ENCODE peak calls at places on chromosomes 16 and 17, in seven cellular contexts. One of them, this sample, is unnamed.
A peak's percentile ranks its signal among the peaks of the same experiment; 100 is the strongest.

GRCh38 chr17:35185849-35186248 is 8.3 kb downstream of the SLC35G3 start:
- DNase-seq in HepG2: no peak
- DNase-seq in GM12892: no peak
- DNase-seq in SK-N-SH: no peak
- DNase-seq in GM12878: peak; percentile 25
- DNase-seq in K562: no peak
- DNase-seq in H1: no peak
- DNase-seq in this sample: no peak

GRCh38 chr16:9256196-9256595 is 164.8 kb downstream of the HAPSTR1 start:
- DNase-seq in H1: peak; percentile 58
- DNase-seq in K562: peak; percentile 68
- DNase-seq in HepG2: peak; percentile 66
- DNase-seq in SK-N-SH: peak; percentile 34
- DNase-seq in GM12892: peak; percentile 29
- DNase-seq in GM12878: no peak
- DNase-seq in this sample: peak; percentile 39

GRCh38 chr17:17682293-17682736 is 1.1 kb downstream of the RAI1 start:
- DNase-seq in GM12892: peak; percentile 68
- DNase-seq in HepG2: no peak
- DNase-seq in SK-N-SH: peak; percentile 74
- DNase-seq in K562: peak; percentile 55
- DNase-seq in H1: no peak
- DNase-seq in GM12878: no peak
- DNase-seq in this sample: no peak

GRCh38 chr16:81558444-81559175 is 114.0 kb downstream of the CMIP start:
- DNase-seq in GM12878: no peak
- DNase-seq in H1: no peak
- DNase-seq in HepG2: peak; percentile 83
- DNase-seq in K562: peak; percentile 42
- DNase-seq in GM12892: no peak
- DNase-seq in SK-N-SH: no peak
- DNase-seq in this sample: no peak

GRCh38 chr16:1620391-1620790 is 8.2 kb downstream of the CRAMP1 start:
- DNase-seq in K562: no peak
- DNase-seq in SK-N-SH: no peak
- DNase-seq in HepG2: no peak
- DNase-seq in GM12878: no peak
- DNase-seq in GM12892: no peak
- DNase-seq in H1: no peak
- DNase-seq in this sample: no peak

GRCh38 chr17:64950871-64951270 is 31.6 kb upstream of the LRRC37A3 start:
- DNase-seq in HepG2: no peak
- DNase-seq in GM12892: no peak
- DNase-seq in SK-N-SH: no peak
- DNase-seq in H1: no peak
- DNase-seq in GM12878: no peak
- DNase-seq in K562: no peak
- DNase-seq in this sample: no peak

GRCh38 chr17:72822358-72823023 is 270.0 kb downstream of the SLC39A11 start:
- DNase-seq in GM12878: no peak
- DNase-seq in GM12892: no peak
- DNase-seq in HepG2: peak; percentile 64
- DNase-seq in K562: no peak
- DNase-seq in SK-N-SH: no peak
- DNase-seq in H1: no peak
- DNase-seq in this sample: no peak

GRCh38 chr17:60087882-60088669 is 9.4 kb upstream of the HEATR6 start:
- DNase-seq in K562: peak; percentile 36
- DNase-seq in HepG2: peak; percentile 41
- DNase-seq in GM12878: no peak
- DNase-seq in SK-N-SH: no peak
- DNase-seq in H1: no peak
- DNase-seq in GM12892: no peak
- DNase-seq in this sample: no peak

GRCh38 chr16:50499254-50499653 is 48.9 kb upstream of the NKD1 start:
- DNase-seq in GM12878: no peak
- DNase-seq in SK-N-SH: no peak
- DNase-seq in H1: no peak
- DNase-seq in GM12892: no peak
- DNase-seq in HepG2: no peak
- DNase-seq in K562: no peak
- DNase-seq in this sample: no peak

GRCh38 chr17:9342225-9342624 is 233.4 kb downstream of the STX8 start:
- DNase-seq in SK-N-SH: no peak
- DNase-seq in HepG2: no peak
- DNase-seq in GM12892: no peak
- DNase-seq in H1: no peak
- DNase-seq in GM12878: no peak
- DNase-seq in K562: no peak
- DNase-seq in this sample: no peak

GRCh38 chr17:65229596-65229995 is 92.4 kb downstream of the RGS9 start:
- DNase-seq in HepG2: no peak
- DNase-seq in K562: no peak
- DNase-seq in SK-N-SH: no peak
- DNase-seq in GM12892: no peak
- DNase-seq in GM12878: no peak
- DNase-seq in H1: no peak
- DNase-seq in this sample: no peak

GRCh38 chr16:57988929-57989328 is 11.5 kb downstream of the ZNF319 start:
- DNase-seq in GM12878: no peak
- DNase-seq in HepG2: no peak
- DNase-seq in K562: no peak
- DNase-seq in SK-N-SH: no peak
- DNase-seq in GM12892: no peak
- DNase-seq in H1: no peak
- DNase-seq in this sample: no peak

GRCh38 chr16:89122322-89122831 is 28.7 kb downstream of the ACSF3 start:
- DNase-seq in SK-N-SH: no peak
- DNase-seq in H1: no peak
- DNase-seq in K562: no peak
- DNase-seq in GM12878: no peak
- DNase-seq in GM12892: peak; percentile 79
- DNase-seq in HepG2: no peak
- DNase-seq in this sample: peak; percentile 60

GRCh38 chr16:67001726-67002125 is 13.3 kb downstream of the CES4A start:
- DNase-seq in H1: no peak
- DNase-seq in K562: no peak
- DNase-seq in SK-N-SH: no peak
- DNase-seq in GM12892: no peak
- DNase-seq in HepG2: no peak
- DNase-seq in GM12878: no peak
- DNase-seq in this sample: no peak

GRCh38 chr16:66996324-66996982 is 8.1 kb downstream of the CES4A start:
- DNase-seq in GM12878: no peak
- DNase-seq in GM12892: no peak
- DNase-seq in H1: no peak
- DNase-seq in K562: no peak
- DNase-seq in HepG2: peak; percentile 92
- DNase-seq in SK-N-SH: no peak
- DNase-seq in this sample: no peak

GRCh38 chr16:67001159-67001486 is 12.7 kb downstream of the CES4A start:
- DNase-seq in SK-N-SH: no peak
- DNase-seq in K562: no peak
- DNase-seq in GM12892: no peak
- DNase-seq in GM12878: no peak
- DNase-seq in HepG2: no peak
- DNase-seq in H1: no peak
- DNase-seq in this sample: no peak

GRCh38 chr16:66996983-66997358 is 8.6 kb downstream of the CES4A start:
- DNase-seq in HepG2: no peak
- DNase-seq in SK-N-SH: no peak
- DNase-seq in GM12878: no peak
- DNase-seq in GM12892: no peak
- DNase-seq in H1: no peak
- DNase-seq in K562: no peak
- DNase-seq in this sample: no peak

DNA sequence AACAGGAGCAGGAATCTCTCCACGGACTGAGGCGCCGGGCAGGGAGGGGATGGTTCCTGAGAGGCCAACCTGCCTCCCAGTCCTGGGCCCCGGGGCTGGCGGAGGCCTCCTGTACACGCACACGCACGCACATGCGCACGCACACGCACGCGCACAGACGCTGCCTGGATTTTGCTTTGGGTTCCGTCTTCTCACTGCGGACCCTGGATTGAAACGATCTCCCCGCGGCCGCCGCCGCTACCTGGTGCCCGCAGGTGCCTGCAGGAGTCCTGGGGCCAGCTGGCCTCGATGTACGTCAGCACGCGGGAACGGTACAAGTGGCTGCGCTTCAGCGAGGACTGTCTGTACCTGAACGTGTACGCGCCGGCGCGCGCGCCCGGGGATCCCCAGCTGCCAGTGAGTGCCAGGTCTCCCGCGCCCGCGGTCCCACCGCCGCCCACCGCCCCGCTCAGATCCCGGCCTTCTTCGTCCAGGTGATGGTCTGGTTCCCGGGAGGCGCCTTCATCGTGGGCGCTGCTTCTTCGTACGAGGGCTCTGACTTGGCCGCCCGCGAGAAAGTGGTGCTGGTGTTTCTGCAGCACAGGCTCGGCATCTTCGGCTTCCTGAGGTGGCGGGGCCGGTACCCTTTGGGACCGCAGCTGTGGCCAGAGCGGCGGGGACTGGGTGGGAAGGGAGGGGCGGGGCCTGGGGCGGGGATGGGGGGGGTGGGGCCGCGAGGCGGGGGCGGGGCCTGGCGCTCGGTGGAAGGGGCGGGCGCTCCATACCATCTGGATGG is 12.2 kb downstream of the CES4A start:
- DNase-seq in SK-N-SH: peak; percentile 97
- DNase-seq in K562: peak; percentile 46
- DNase-seq in GM12878: no peak
- DNase-seq in GM12892: peak; percentile 63
- DNase-seq in HepG2: no peak
- DNase-seq in H1: no peak
- DNase-seq in this sample: peak; percentile 72
- TF ChIP-seq TAF1 in SK-N-SH: no peak
- TF ChIP-seq TAF1 in K562: no peak
- TF ChIP-seq TAF1 in GM12878: no peak
- TF ChIP-seq TAF1 in GM12892: no peak
- TF ChIP-seq TAF1 in HepG2: no peak
- TF ChIP-seq TAF1 in H1: no peak
- TF ChIP-seq TAF1 in this sample: no peak

GRCh38 chr17:44109312-44109630 is 14.2 kb downstream of the HDAC5 start:
- DNase-seq in SK-N-SH: no peak
- DNase-seq in GM12878: no peak
- DNase-seq in HepG2: no peak
- DNase-seq in H1: no peak
- DNase-seq in GM12892: no peak
- DNase-seq in K562: no peak
- DNase-seq in this sample: no peak

GRCh38 chr17:44108440-44109311 is 14.8 kb downstream of the HDAC5 start:
- DNase-seq in SK-N-SH: peak; percentile 52
- DNase-seq in K562: peak; percentile 81
- DNase-seq in HepG2: peak; percentile 97
- DNase-seq in GM12892: no peak
- DNase-seq in GM12878: no peak
- DNase-seq in H1: no peak
- DNase-seq in this sample: no peak

GRCh38 chr17:44105941-44106340 is 17.5 kb downstream of the HDAC5 start:
- DNase-seq in SK-N-SH: peak; percentile 65
- DNase-seq in GM12892: no peak
- DNase-seq in H1: no peak
- DNase-seq in HepG2: no peak
- DNase-seq in K562: no peak
- DNase-seq in GM12878: no peak
- DNase-seq in this sample: no peak

GRCh38 chr17:44105483-44105882 is 18.0 kb downstream of the HDAC5 start:
- DNase-seq in K562: no peak
- DNase-seq in SK-N-SH: peak; percentile 46
- DNase-seq in HepG2: no peak
- DNase-seq in GM12878: no peak
- DNase-seq in GM12892: no peak
- DNase-seq in H1: no peak
- DNase-seq in this sample: no peak

DNA sequence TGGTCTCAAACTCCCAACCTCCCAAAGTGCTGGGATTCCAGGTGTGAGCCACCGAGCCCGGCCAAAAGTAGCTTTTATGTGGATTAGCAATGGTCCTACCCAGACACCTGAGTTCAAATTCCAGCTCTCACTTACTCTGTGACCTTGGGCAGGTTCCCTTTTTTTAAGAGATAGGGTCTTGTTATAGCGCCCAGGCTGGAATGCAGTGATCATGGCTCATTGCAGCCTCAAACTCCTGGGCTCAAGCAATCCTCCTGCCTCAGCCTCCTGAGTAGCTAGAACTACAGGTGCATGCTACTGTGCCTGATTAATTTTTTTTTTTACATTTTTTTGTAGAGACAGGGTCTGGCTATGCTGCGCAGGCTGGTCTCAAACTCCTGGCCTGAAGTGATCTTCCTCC is 16.6 kb downstream of the HDAC5 start:
- DNase-seq in SK-N-SH: no peak
- DNase-seq in K562: no peak
- DNase-seq in GM12878: no peak
- DNase-seq in GM12892: no peak
- DNase-seq in HepG2: no peak
- DNase-seq in H1: no peak
- DNase-seq in this sample: no peak
- TF ChIP-seq POLR2AphosphoS5 in SK-N-SH: no peak
- TF ChIP-seq POLR2AphosphoS5 in K562: no peak
- TF ChIP-seq POLR2AphosphoS5 in GM12878: no peak
- TF ChIP-seq POLR2AphosphoS5 in GM12892: no peak
- TF ChIP-seq POLR2AphosphoS5 in HepG2: no peak
- TF ChIP-seq POLR2AphosphoS5 in H1: no peak
- TF ChIP-seq POLR2AphosphoS5 in this sample: no peak

GRCh38 chr17:43070257-43070656 is 45.2 kb downstream of the RND2 start:
- DNase-seq in HepG2: no peak
- DNase-seq in H1: no peak
- DNase-seq in SK-N-SH: no peak
- DNase-seq in GM12892: no peak
- DNase-seq in GM12878: no peak
- DNase-seq in K562: no peak
- DNase-seq in this sample: no peak
- TF ChIP-seq TAF1 in HepG2: no peak
- TF ChIP-seq TAF1 in H1: no peak
- TF ChIP-seq TAF1 in SK-N-SH: no peak
- TF ChIP-seq TAF1 in GM12892: no peak
- TF ChIP-seq TAF1 in GM12878: no peak
- TF ChIP-seq TAF1 in K562: no peak
- TF ChIP-seq TAF1 in this sample: no peak

DNA sequence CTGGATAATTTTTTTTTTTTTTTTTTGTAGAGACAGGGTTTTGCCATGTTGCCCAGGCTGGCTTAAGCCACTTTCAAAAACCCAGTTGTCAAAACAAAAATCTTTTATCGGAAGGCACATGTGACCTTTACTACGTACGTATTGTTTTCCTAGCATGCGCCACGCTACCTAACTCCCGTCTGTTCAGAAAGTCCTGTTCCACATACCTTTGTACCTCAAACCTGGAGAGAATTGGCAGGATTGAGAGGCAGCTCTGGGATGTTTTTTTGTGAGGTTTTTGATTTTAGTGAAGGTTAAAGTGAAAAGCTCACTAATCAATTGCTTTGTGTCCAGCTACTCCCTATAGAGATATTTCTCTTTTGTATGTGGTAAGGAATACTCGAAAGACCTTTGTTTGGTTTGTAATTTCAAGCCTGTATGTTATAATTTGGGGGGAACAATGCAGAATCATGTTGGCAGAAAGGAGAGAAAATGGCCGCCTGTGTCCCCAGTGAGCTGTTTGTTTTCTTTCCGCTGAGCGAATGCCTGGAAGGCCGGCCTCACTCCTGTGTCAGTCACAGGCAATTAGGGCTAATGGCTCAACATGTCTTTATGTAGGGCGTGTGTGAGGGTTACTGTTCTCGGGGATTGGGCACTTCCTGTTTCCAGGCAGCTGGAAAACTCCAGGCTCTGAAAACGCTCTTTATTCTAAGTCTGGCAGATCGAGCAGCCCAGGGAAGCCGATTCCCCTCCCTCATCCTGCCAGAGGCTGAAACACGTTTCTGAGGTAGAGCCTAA is 60.8 kb upstream of the CLEC18A start:
- DNase-seq in HepG2: no peak
- DNase-seq in SK-N-SH: peak; percentile 67
- DNase-seq in GM12892: no peak
- DNase-seq in H1: no peak
- DNase-seq in K562: no peak
- DNase-seq in GM12878: no peak
- DNase-seq in this sample: no peak
- TF ChIP-seq POLR2AphosphoS5 in HepG2: no peak
- TF ChIP-seq POLR2AphosphoS5 in SK-N-SH: no peak
- TF ChIP-seq POLR2AphosphoS5 in GM12892: no peak
- TF ChIP-seq POLR2AphosphoS5 in H1: no peak
- TF ChIP-seq POLR2AphosphoS5 in K562: no peak
- TF ChIP-seq POLR2AphosphoS5 in GM12878: no peak
- TF ChIP-seq POLR2AphosphoS5 in this sample: no peak

This sample was measured in GM12891.